ENCODE peak calls at places on chromosomes 6 and 20, in four cellular contexts. M, Q, X and R are unnamed samples.

GRCh38 chr6:149864578-149865535 is 698 bp upstream of the LRP11 start:
- DNase-seq in X (peak; percentile 81), Q (peak; percentile 51), M (peak; percentile 73), R (peak; percentile 77)

GRCh38 chr6:89727501-89727900 is 89.0 kb upstream of the LYRM2 start:
- DNase-seq in X (no peak), Q (no peak), M (no peak), R (no peak)

GRCh38 chr6:105775095-105775494 is 311.0 kb upstream of the PRDM1 start:
- DNase-seq in X (no peak), Q (no peak), M (no peak), R (no peak)

GRCh38 chr20:63176448-63177133 is 39.3 kb downstream of the YTHDF1 start:
- DNase-seq in M (no peak), X (no peak), Q (no peak), R (no peak)

GRCh38 chr20:59977086-59977485 is 18.9 kb downstream of the CDH26 start:
- DNase-seq in Q (no peak), X (no peak), M (no peak), R (no peak)

GRCh38 chr20:40953856-40954255 is 74.8 kb upstream of the TOP1 start:
- DNase-seq in X (no peak), Q (peak; percentile 20), M (no peak), R (no peak)

GRCh38 chr6:141682391-141682790 is 450.3 kb upstream of the GJE1 start:
- DNase-seq in X (no peak), M (no peak), Q (no peak), R (no peak)

GRCh38 chr6:158816329-158816728 is 2.8 kb downstream of the EZR start:
- DNase-seq in M (no peak), X (no peak), Q (peak; percentile 58), R (no peak)

GRCh38 chr6:135161996-135162395 is 19.1 kb upstream of the MYB start:
- DNase-seq in Q (peak; percentile 43), X (no peak), M (no peak), R (no peak)

GRCh38 chr6:71404145-71404966 is 115.7 kb downstream of the OGFRL1 start:
- DNase-seq in X (peak; percentile 92), M (no peak), Q (no peak), R (no peak)

GRCh38 chr6:167815296-167815980 is 11.3 kb upstream of the AFDN start:
- DNase-seq in Q (no peak), M (no peak), X (no peak), R (no peak)

GRCh38 chr20:43844778-43845614 is 69.7 kb upstream of the TOX2 start:
- DNase-seq in X (peak; percentile 96), Q (peak; percentile 15), M (no peak), R (no peak)

GRCh38 chr6:15329154-15329781 is 83.4 kb downstream of the JARID2 start:
- DNase-seq in X (peak; percentile 82), M (no peak), Q (no peak), R (no peak)

GRCh38 chr20:53917145-53918009 is 153.0 kb downstream of the BCAS1 start:
- DNase-seq in M (no peak), Q (no peak), X (peak; percentile 70), R (peak; percentile 45)

GRCh38 chr6:40960784-40961430 is 78.1 kb downstream of the UNC5CL start:
- DNase-seq in X (no peak), M (peak; percentile 29), Q (no peak), R (no peak)

GRCh38 chr6:134295953-134296553 is 21.9 kb downstream of the SGK1 start:
- DNase-seq in X (peak; percentile 100), Q (no peak), M (no peak), R (no peak)

GRCh38 chr20:31740208-31740607 is 1.1 kb downstream of the TPX2 start:
- DNase-seq in M (no peak), X (peak; percentile 58), Q (peak; percentile 58), R (no peak)

GRCh38 chr6:107911711-107912110 is 46.3 kb downstream of the SEC63 start:
- DNase-seq in X (no peak), M (no peak), Q (no peak), R (no peak)

GRCh38 chr6:147071786-147072185 is 132.4 kb upstream of the STXBP5 start:
- DNase-seq in Q (no peak), M (no peak), X (no peak), R (no peak)

GRCh38 chr20:44198872-44199271 is 11.7 kb downstream of the OSER1 start:
- DNase-seq in M (no peak), X (no peak), Q (peak; percentile 71), R (no peak)

GRCh38 chr20:19210426-19211155 is 1.9 kb upstream of the SLC24A3 start:
- DNase-seq in Q (no peak), M (no peak), X (no peak), R (no peak)

GRCh38 chr6:28531479-28532128 is 5.9 kb downstream of the GPX5 start:
- DNase-seq in X (no peak), Q (no peak), M (no peak), R (no peak)

GRCh38 chr20:63116412-63117106 is 99.4 kb downstream of the YTHDF1 start:
- DNase-seq in M (no peak), Q (peak; percentile 15), X (peak; percentile 18), R (no peak)

GRCh38 chr20:61795669-61796630 is 269.7 kb downstream of the TAF4 start:
- DNase-seq in Q (no peak), X (no peak), M (no peak), R (no peak)

GRCh38 chr6:67131827-67132226 is 1424.8 kb upstream of the EYS start:
- DNase-seq in X (peak; percentile 18), Q (no peak), M (no peak), R (peak; percentile 75)

GRCh38 chr6:169190144-169190584 is 63.5 kb downstream of the THBS2 start:
- DNase-seq in M (no peak), X (peak; percentile 98), Q (no peak), R (peak; percentile 55)

GRCh38 chr6:106103728-106104109 is 17.6 kb downstream of the PRDM1 start:
- DNase-seq in X (no peak), M (no peak), Q (peak; percentile 53), R (no peak)

GRCh38 chr6:83221886-83222479 is 28.8 kb downstream of the RWDD2A start:
- DNase-seq in M (peak; percentile 3), Q (no peak), X (peak; percentile 73), R (no peak)

GRCh38 chr6:133435065-133435728 is 194.0 kb downstream of the EYA4 start:
- DNase-seq in X (no peak), M (no peak), Q (no peak), R (no peak)

GRCh38 chr6:3957321-3957720 is 108.1 kb downstream of the FAM50B start:
- DNase-seq in Q (no peak), M (no peak), X (no peak), R (no peak)

GRCh38 chr20:44021900-44022299 is 107.2 kb downstream of the TOX2 start:
- DNase-seq in Q (no peak), X (no peak), M (no peak), R (no peak)

GRCh38 chr6:144104898-144105487 is 9.6 kb upstream of the SF3B5 start:
- DNase-seq in Q (peak; percentile 45), X (peak; percentile 90), M (peak; percentile 25), R (no peak)

GRCh38 chr6:26743157-26743821 is 83.7 kb upstream of the ZNF322 start:
- DNase-seq in X (peak; percentile 47), Q (no peak), M (no peak), R (no peak)